ENCODE peak calls at places on chromosomes 3 and 15, in ten cellular contexts. N is ovary, H is breast epithelium, Q is heart left ventricle, T is transverse colon, I is sigmoid colon, W is A549, R is testis, M is body of pancreas, X is NB4. B is an unnamed sample.

GRCh38 chr3:140545756-140546155 is 132.1 kb upstream of the TRIM42 start:
- DNase-seq in Q (no peak), M (no peak), H (peak; percentile 42), W (no peak), R (peak; percentile 36), I (no peak), N (no peak), T (no peak), X (no peak), B (no peak)

GRCh38 chr3:127751163-127751621 is 71.1 kb downstream of the MGLL start:
- DNase-seq in T (no peak), W (no peak), X (no peak), I (no peak), N (no peak), Q (no peak), R (no peak), H (no peak), M (no peak), B (no peak)

GRCh38 chr3:73719877-73720276 is 95.1 kb upstream of the PDZRN3 start:
- DNase-seq in N (peak; percentile 26), R (no peak), I (peak; percentile 91), M (no peak), X (no peak), T (peak; percentile 54), Q (no peak), W (no peak), H (no peak), B (no peak)

GRCh38 chr3:142940472-142940871 is 23.0 kb downstream of the PAQR9 start:
- DNase-seq in T (no peak), I (no peak), M (no peak), R (no peak), W (no peak), H (no peak), N (no peak), X (no peak), Q (no peak), B (no peak)

GRCh38 chr15:60889506-60889905 is 339.6 kb downstream of the RORA start:
- DNase-seq in I (no peak), Q (no peak), H (no peak), X (no peak), N (no peak), M (no peak), W (no peak), T (no peak), R (no peak), B (no peak)

GRCh38 chr3:42680256-42680655 is 5.1 kb upstream of the KLHL40 start:
- DNase-seq in Q (no peak), W (no peak), N (no peak), I (peak; percentile 9), X (no peak), T (no peak), R (no peak), H (no peak), M (no peak), B (no peak)

GRCh38 chr15:61335998-61336648 is 107.0 kb upstream of the RORA start:
- DNase-seq in M (no peak), I (no peak), T (no peak), Q (no peak), W (no peak), R (no peak), X (no peak), H (no peak), N (no peak), B (no peak)

GRCh38 chr3:113233497-113233896 is 22.1 kb downstream of the BOC start:
- DNase-seq in T (no peak), N (no peak), X (no peak), W (no peak), R (no peak), H (no peak), I (no peak), M (no peak), Q (no peak), B (no peak)

GRCh38 chr3:185744997-185745843 is 79.6 kb downstream of the IGF2BP2 start:
- DNase-seq in N (no peak), Q (no peak), R (no peak), I (no peak), X (peak; percentile 80), W (peak; percentile 29), H (no peak), T (no peak), M (no peak), B (peak; percentile 35)
- TF ChIP-seq POLR2A in N (no peak), Q (no peak), R (no peak), I (no peak), X (no peak), W (no peak), H (no peak), T (no peak), M (no peak), B (no peak)

GRCh38 chr3:119338749-119339148 is 44.6 kb downstream of the ARHGAP31 start:
- DNase-seq in R (no peak), W (no peak), T (no peak), Q (no peak), I (no peak), N (no peak), X (no peak), M (no peak), H (no peak), B (no peak)

GRCh38 chr3:119340436-119340835 is 46.3 kb downstream of the ARHGAP31 start:
- DNase-seq in I (no peak), H (no peak), W (no peak), Q (no peak), M (no peak), N (no peak), R (no peak), T (no peak), X (no peak), B (no peak)

GRCh38 chr3:119336823-119337222 is 42.6 kb downstream of the ARHGAP31 start:
- DNase-seq in R (no peak), I (no peak), H (no peak), W (no peak), M (no peak), T (no peak), X (no peak), Q (no peak), N (no peak), B (no peak)

GRCh38 chr3:119342176-119342575 is 48.0 kb downstream of the ARHGAP31 start:
- DNase-seq in X (no peak), N (no peak), T (no peak), I (no peak), R (no peak), M (no peak), W (no peak), H (no peak), Q (no peak), B (no peak)

DNA sequence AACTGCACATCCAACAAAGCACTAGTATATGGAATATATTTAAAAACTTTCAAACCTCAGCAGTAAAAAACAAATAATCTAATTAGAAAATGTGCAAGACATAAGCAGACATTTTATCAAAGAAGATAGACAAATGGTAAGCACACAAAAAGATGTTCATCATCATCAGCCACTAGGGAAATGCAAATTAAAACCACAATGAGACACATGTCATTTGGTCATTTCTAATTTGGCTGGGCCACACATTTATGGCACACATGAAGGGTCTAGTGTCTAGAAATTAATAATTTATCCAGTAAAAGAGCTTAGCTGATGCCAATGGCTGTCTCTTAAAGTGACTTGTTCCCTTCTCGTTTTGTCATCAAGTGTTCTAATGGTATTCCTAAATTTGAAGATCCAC is 45.8 kb downstream of the ARHGAP31 start:
- DNase-seq in I (no peak), R (no peak), X (no peak), W (no peak), T (no peak), M (no peak), Q (no peak), H (no peak), N (no peak), B (no peak)
- H3K4me3 ChIP-seq in I (no peak overlapping the region), R (no peak overlapping the region), X (no peak overlapping the region), W (no peak overlapping the region), T (no peak overlapping the region), M (no peak overlapping the region), Q (no peak overlapping the region), H (no peak overlapping the region), N (no peak overlapping the region), B (no peak overlapping the region)

DNA sequence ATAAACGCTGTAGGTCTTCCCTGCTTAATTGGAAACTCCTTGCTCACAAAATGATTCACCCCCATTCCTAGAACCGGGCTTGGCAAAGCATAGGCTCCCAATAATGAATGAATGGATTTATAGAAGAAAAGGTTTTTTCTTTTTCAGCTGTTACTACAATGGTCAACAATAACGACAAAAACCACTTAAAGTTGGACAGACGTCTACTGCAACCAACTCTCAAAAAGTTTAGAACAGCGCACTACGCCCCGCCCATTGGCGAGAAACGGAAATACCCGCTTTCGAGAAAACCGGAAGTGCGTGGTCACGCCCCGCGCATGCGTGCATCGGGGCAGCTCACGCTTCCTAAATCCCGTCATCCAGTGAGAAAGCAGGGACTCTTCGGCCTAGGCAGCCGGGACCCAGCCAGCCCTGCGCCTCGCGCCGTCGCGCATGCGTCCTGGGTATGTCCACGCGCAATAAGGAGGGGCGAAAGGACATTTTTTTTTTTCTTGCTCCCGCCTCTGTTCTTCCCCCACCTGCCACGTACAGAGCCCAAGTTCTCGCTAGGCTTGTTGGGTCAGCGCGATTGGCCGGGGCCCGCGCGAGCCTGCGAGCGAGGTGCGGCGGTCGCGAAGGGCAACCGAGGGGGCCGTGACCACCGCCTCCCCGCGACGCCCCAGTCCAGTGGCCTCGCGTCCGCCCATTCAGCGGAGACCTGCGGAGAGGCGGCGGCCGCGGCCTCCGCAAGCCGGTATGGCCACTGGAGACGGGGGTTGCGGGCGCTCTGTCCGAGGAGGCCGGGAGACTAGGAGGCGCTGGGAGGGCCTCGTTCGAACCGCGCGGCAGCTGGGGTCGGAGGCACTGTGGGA is at the start of gene TFG:
- DNase-seq in N (peak; percentile 97), W (peak; percentile 99), H (peak; percentile 97), R (peak; percentile 97), I (peak; percentile 99), X (peak; percentile 97), Q (peak; percentile 98), M (peak; percentile 99), T (peak; percentile 99), B (peak; percentile 98)
- TF ChIP-seq POLR2A in N (peak; percentile 71), W (peak; percentile 62), H (peak; percentile 45), R (no peak), I (peak; percentile 47), X (peak; percentile 55), Q (peak; percentile 73), M (peak; percentile 74), T (peak; percentile 81), B (peak; percentile 84)

GRCh38 chr15:56732881-56733130 is 503 bp downstream of the ZNF280D start:
- DNase-seq in X (no peak), H (peak; percentile 44), T (no peak), Q (no peak), R (no peak), N (no peak), I (no peak), W (no peak), M (no peak), B (no peak)

GRCh38 chr15:56733131-56734012 is at the start of gene ZNF280D:
- DNase-seq in M (peak; percentile 93), W (peak; percentile 95), R (peak; percentile 92), H (peak; percentile 80), X (peak; percentile 73), Q (peak; percentile 94), N (peak; percentile 89), T (peak; percentile 91), I (peak; percentile 95), B (peak; percentile 91)

GRCh38 chr15:56735589-56735988 is 2.3 kb upstream of the ZNF280D start:
- DNase-seq in T (no peak), H (no peak), N (no peak), M (no peak), X (no peak), Q (no peak), W (no peak), I (no peak), R (no peak), B (no peak)

GRCh38 chr15:56732135-56732880 is 1.0 kb downstream of the ZNF280D start:
- DNase-seq in M (peak; percentile 19), Q (no peak), X (peak; percentile 25), T (peak; percentile 12), W (peak; percentile 10), R (peak; percentile 32), N (no peak), H (no peak), I (no peak), B (no peak)

GRCh38 chr15:56734013-56734625 is 810 bp upstream of the ZNF280D start:
- DNase-seq in X (peak; percentile 2), W (peak; percentile 36), Q (no peak), H (no peak), M (peak; percentile 7), I (no peak), N (no peak), R (no peak), T (no peak), B (peak; percentile 18)
- H3K4me3 ChIP-seq in X (no peak overlapping the region), W (peak overlapping the region; percentile 55), Q (peak overlapping the region; percentile 78), H (peak overlapping the region; percentile 83), M (peak overlapping the region; percentile 45), I (peak overlapping the region; percentile 71), N (peak overlapping the region; percentile 86), R (peak overlapping the region; percentile 84), T (no peak overlapping the region), B (peak overlapping the region; percentile 84)

B was measured in thyroid gland.